ENCODE peak calls at places on chromosomes 3 and 15, in seven cellular contexts. S is activated CD8-positive, alpha-beta memory T cell treated with anti-CD3 and anti-CD28 coated beads, Interleukin-2, amount 10 ng/mL, durations not matched to agents 7 days and 5 days; Q is breast epithelium; E is activated gamma-delta T cell treated with Interleukin-2 at 50 U/mL for 16 hours; F is stimulated activated naive CD4-positive, alpha-beta T cell; Z is stimulated activated CD4-positive, alpha-beta T cell treated with anti-CD3 and anti-CD28 coated beads, Interleukin-15, amount 100 ng/mL, for 1 hour; A is CD4-positive, alpha-beta T cell. I is an unnamed sample.

GRCh38 chr15:58083526-58083925 is 18.0 kb upstream of the ALDH1A2 start:
- DNase-seq in E (no peak), Q (no peak), A (no peak), S (no peak), Z (no peak), F (no peak), I (no peak)

GRCh38 chr3:109731639-109732473 is 394.5 kb upstream of the DPPA4 start:
- DNase-seq in Q (no peak), A (peak), E (peak), Z (no peak), F (peak), S (peak), I (peak)

GRCh38 chr3:111811811-111812210 is 47.3 kb upstream of the PHLDB2 start:
- DNase-seq in F (no peak), Z (no peak), E (no peak), S (no peak), Q (no peak), A (no peak), I (no peak)

GRCh38 chr3:123757281-123757940 is 126.7 kb downstream of the MYLK start:
- DNase-seq in Q (peak), F (no peak), Z (no peak), A (no peak), E (no peak), S (no peak), I (peak)

GRCh38 chr3:111156506-111156905 is 84.9 kb downstream of the NECTIN3 start:
- DNase-seq in Q (no peak), S (no peak), A (no peak), Z (no peak), F (no peak), E (no peak), I (no peak)

GRCh38 chr3:13644341-13645082 is 95.6 kb downstream of the FBLN2 start:
- DNase-seq in S (no peak), Q (no peak), A (no peak), E (no peak), Z (no peak), F (no peak), I (no peak)

GRCh38 chr3:192564611-192565010 is 162.7 kb downstream of the FGF12 start:
- DNase-seq in A (no peak), F (no peak), Q (no peak), S (no peak), Z (no peak), E (no peak), I (no peak)

GRCh38 chr3:61537366-61537765 is 24.0 kb upstream of the PTPRG start:
- DNase-seq in F (no peak), S (no peak), Z (no peak), A (no peak), E (no peak), Q (no peak), I (no peak)

GRCh38 chr15:95486224-95486623 is 844.3 kb upstream of the NR2F2 start:
- DNase-seq in A (no peak), Q (no peak), E (no peak), Z (no peak), F (no peak), S (no peak), I (no peak)

GRCh38 chr3:184241141-184241446 is 7.7 kb downstream of the ALG3 start:
- DNase-seq in E (no peak), A (no peak), Q (no peak), S (no peak), Z (no peak), F (no peak), I (no peak)

GRCh38 chr15:49045691-49046112 is 544 bp downstream of the SECISBP2L start:
- DNase-seq in S (peak), E (no peak), A (no peak), F (peak), Z (no peak), Q (no peak), I (peak)

GRCh38 chr3:70832811-70833509 is 520.5 kb upstream of the MDFIC2 start:
- DNase-seq in Z (no peak), F (no peak), E (no peak), A (no peak), S (no peak), Q (no peak), I (peak)

GRCh38 chr3:32438596-32439344 is 47.1 kb downstream of the CMTM7 start:
- DNase-seq in E (no peak), F (no peak), A (no peak), Q (no peak), S (peak), Z (no peak), I (no peak)